ENCODE peak calls at places on chromosomes 5 and 9, in ten cellular contexts. M, Y, U, X, P, O, J, C, S and T are unnamed samples.
A peak's percentile ranks its signal among the peaks of the same experiment; 100 is the strongest.

GRCh38 chr9:134413890-134414731 is 87.9 kb downstream of the RXRA start:
- DNase-seq in M (peak; percentile 77), Y (no peak), U (no peak), X (peak; percentile 94), P (peak; percentile 81), O (peak; percentile 89), J (no peak), C (peak; percentile 92), S (no peak), T (peak; percentile 79)

GRCh38 chr5:74517700-74518099 is 122.8 kb downstream of the ENC1 start:
- DNase-seq in M (no peak), Y (no peak), U (no peak), X (peak; percentile 82), P (no peak), O (peak; percentile 86), J (no peak), C (peak; percentile 92), S (no peak), T (no peak)

GRCh38 chr5:128538249-128539037 is 398 bp upstream of the FBN2 start:
- DNase-seq in M (peak; percentile 88), Y (peak; percentile 91), U (peak; percentile 99), X (peak; percentile 85), P (no peak), O (peak; percentile 80), J (no peak), C (peak; percentile 77), S (peak; percentile 96), T (peak; percentile 93)

GRCh38 chr5:57445006-57445714 is 37.5 kb downstream of the ACTBL2 start:
- DNase-seq in M (no peak), Y (no peak), U (no peak), X (no peak), P (no peak), O (no peak), J (no peak), C (no peak), S (no peak), T (no peak)

GRCh38 chr9:91119147-91119546 is 242.6 kb downstream of the AUH start:
- DNase-seq in M (no peak), Y (no peak), U (peak; percentile 88), X (no peak), P (no peak), O (peak; percentile 77), J (no peak), C (peak; percentile 57), S (no peak), T (no peak)

GRCh38 chr5:74877624-74878304 is 11.6 kb upstream of the FAM169A start:
- DNase-seq in M (no peak), Y (no peak), U (no peak), X (no peak), P (no peak), O (no peak), J (no peak), C (no peak), S (no peak), T (no peak)

GRCh38 chr9:83432877-83433276 is 105.3 kb downstream of the FRMD3 start:
- DNase-seq in M (no peak), Y (no peak), U (no peak), X (no peak), P (no peak), O (no peak), J (no peak), C (no peak), S (no peak), T (no peak)

GRCh38 chr9:16092627-16093091 is 539.8 kb downstream of the CCDC171 start:
- DNase-seq in M (no peak), Y (no peak), U (no peak), X (no peak), P (no peak), O (no peak), J (no peak), C (no peak), S (no peak), T (peak; percentile 44)

GRCh38 chr9:14441976-14442651 is 128.2 kb upstream of the NFIB start:
- DNase-seq in M (peak; percentile 82), Y (no peak), U (peak; percentile 79), X (no peak), P (no peak), O (peak; percentile 5), J (peak; percentile 78), C (no peak), S (peak; percentile 58), T (peak; percentile 39)

GRCh38 chr9:97501972-97502221 is 431 bp downstream of the TMOD1 start:
- DNase-seq in M (no peak), Y (no peak), U (no peak), X (no peak), P (no peak), O (no peak), J (no peak), C (no peak), S (peak; percentile 60), T (no peak)

DNA sequence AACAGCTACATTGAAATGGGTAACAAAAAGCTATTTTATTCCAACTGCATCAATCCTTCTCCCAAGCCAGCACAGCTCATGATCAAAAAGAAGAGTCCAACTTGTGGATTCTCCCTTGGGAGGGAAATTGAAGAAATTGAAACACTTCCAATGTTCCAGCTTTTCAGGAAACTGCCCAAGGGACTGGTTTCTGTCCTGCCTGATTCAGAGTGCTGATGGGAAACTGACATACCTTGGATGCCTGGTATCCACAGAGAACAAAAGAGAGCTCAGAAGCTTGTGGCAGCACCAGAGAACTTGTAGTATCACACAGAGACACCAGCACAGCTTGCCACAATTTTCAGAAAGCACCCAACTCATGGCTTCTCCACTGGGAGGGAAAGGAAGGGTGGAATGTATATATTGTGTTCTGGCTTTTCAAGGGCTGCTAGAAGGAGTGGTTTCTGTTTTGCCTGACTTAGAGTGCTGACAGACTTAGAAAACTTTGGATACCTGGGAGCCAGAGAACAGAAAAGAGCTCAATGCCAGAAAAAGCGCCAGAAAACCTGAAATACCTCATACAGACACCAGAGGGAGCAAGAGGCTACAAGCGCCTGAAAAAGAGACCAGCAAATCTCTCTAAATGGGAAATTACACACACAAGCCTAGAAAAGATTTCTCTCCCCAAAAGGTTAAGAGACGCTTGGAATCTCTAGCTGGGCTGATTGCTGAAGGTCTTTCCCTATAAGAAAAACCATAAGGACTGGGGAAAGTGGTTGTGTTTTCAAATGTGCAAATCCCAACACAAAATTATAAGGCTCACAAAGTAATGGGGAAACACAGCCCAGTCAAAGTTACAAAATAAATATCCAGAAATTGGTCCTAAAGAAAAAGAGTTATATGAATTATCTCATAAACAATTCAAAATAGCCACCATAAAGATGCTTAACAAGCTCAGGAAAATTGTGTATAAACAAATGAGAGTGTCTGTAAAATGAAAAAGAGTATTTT is 178.8 kb downstream of the SPOCK1 start:
- DNase-seq in M (peak; percentile 54), Y (peak; percentile 70), U (peak; percentile 80), X (peak; percentile 79), P (peak; percentile 56), O (peak; percentile 51), J (peak; percentile 49), C (peak; percentile 75), S (peak; percentile 64), T (peak; percentile 71)
- H3K4me2 ChIP-seq in M (no peak overlapping the region), Y (no peak overlapping the region), U (no peak overlapping the region), X (no peak overlapping the region), P (no peak overlapping the region), O (no peak overlapping the region), J (no peak overlapping the region), C (no peak overlapping the region), S (peak overlapping the region; percentile 13), T (no peak overlapping the region)

GRCh38 chr9:136847065-136847826 is 2.0 kb upstream of the PHPT1 start:
- DNase-seq in M (peak; percentile 85), Y (peak; percentile 70), U (peak; percentile 92), X (peak; percentile 54), P (peak; percentile 93), O (peak; percentile 39), J (peak; percentile 86), C (peak; percentile 57), S (peak; percentile 86), T (peak; percentile 86)
- H3K27ac ChIP-seq in M (peak overlapping the region; percentile 97), Y (peak overlapping the region; percentile 67), U (peak overlapping the region; percentile 69), X (no peak overlapping the region), P (peak overlapping the region; percentile 80), O (peak overlapping the region; percentile 35), J (peak overlapping the region; percentile 89), C (no peak overlapping the region), S (no peak overlapping the region), T (peak overlapping the region; percentile 92)

GRCh38 chr9:110142868-110143866 is 64.8 kb downstream of the C9orf152 start:
- DNase-seq in M (peak; percentile 51), Y (no peak), U (no peak), X (peak; percentile 26), P (no peak), O (no peak), J (peak; percentile 12), C (no peak), S (peak; percentile 42), T (no peak)

GRCh38 chr9:110146371-110146770 is 61.6 kb downstream of the C9orf152 start:
- DNase-seq in M (no peak), Y (no peak), U (no peak), X (no peak), P (no peak), O (peak; percentile 52), J (no peak), C (peak; percentile 52), S (no peak), T (no peak)

GRCh38 chr9:110142253-110142652 is 65.7 kb downstream of the C9orf152 start:
- DNase-seq in M (no peak), Y (no peak), U (no peak), X (no peak), P (peak; percentile 40), O (no peak), J (no peak), C (no peak), S (no peak), T (no peak)

GRCh38 chr9:110141118-110141797 is 66.7 kb downstream of the C9orf152 start:
- DNase-seq in M (peak; percentile 41), Y (no peak), U (no peak), X (peak; percentile 81), P (peak; percentile 70), O (peak; percentile 99), J (no peak), C (peak; percentile 99), S (no peak), T (no peak)

DNA sequence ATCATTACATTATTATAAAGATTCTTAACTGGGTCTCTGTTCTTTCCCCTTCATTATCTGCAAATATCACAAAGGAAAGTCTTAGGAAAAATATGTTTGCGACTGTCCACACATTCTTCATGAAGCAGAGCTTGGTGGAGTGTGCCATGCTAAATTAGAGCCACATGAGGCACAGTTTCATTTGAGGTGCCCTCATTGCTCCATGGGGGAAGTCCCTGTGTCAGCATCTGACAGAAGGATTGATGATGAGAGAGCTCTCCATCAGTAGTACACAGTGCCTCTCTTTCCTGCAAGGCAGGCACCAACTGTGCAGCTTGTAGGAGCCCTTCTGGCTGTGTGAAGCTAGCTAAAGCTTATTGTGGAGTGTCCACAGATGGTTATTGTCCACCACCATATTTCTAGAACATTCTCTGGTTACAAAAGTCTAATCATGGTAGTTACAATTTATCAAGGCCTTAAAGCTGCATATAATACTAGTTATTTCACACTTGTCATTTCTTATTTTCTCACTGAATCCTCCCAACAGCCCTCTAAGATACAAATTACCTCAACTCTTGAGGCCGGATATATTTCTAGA is 63.9 kb downstream of the C9orf152 start:
- DNase-seq in M (no peak), Y (no peak), U (no peak), X (no peak), P (no peak), O (no peak), J (no peak), C (no peak), S (no peak), T (no peak)
- H3K4me1 ChIP-seq in M (peaks cover 35% of the 10 kb centered on the region), Y (peaks cover 3% of the 10 kb centered on the region), U (no peaks in the 10 kb centered on the region), X (peaks cover 42% of the 10 kb centered on the region), P (peaks cover 16% of the 10 kb centered on the region), O (peaks cover 32% of the 10 kb centered on the region), J (no peaks in the 10 kb centered on the region), C (peaks cover 19% of the 10 kb centered on the region), S (no peaks in the 10 kb centered on the region), T (no peaks in the 10 kb centered on the region)

GRCh38 chr9:80437825-80438224 is 866.1 kb downstream of the TLE4 start:
- DNase-seq in M (no peak), Y (no peak), U (no peak), X (no peak), P (no peak), O (no peak), J (no peak), C (no peak), S (no peak), T (no peak)
- H3K4me2 ChIP-seq in M (no peak overlapping the region), Y (no peak overlapping the region), U (no peak overlapping the region), X (no peak overlapping the region), P (no peak overlapping the region), O (no peak overlapping the region), J (no peak overlapping the region), C (no peak overlapping the region), S (no peak overlapping the region), T (no peak overlapping the region)